ENCODE peak calls at places on chromosomes 16 and 17, in five cellular contexts. H is stimulated activated CD4-positive, alpha-beta T cell treated with anti-CD3 and anti-CD28 coated beads, Interleukin-1b, Interleukin-23, amount 100 ng/mL, for 4 hours; M is astrocyte of the cerebellum; N is heart left ventricle; B is MCF 10A. S is an unnamed sample.

GRCh38 chr17:79837888-79838540 is 1.2 kb downstream of the CBX4 start:
- DNase-seq in H (no peak), B (no peak), N (peak; percentile 66), M (no peak), S (peak; percentile 52)

GRCh38 chr17:43701318-43701743 is 39.6 kb upstream of the MEOX1 start:
- DNase-seq in H (no peak), B (peak; percentile 68), N (no peak), M (peak; percentile 79), S (peak; percentile 17)

GRCh38 chr16:9090101-9090959 is 1.1 kb upstream of the HAPSTR1 start:
- DNase-seq in M (no peak), H (no peak), N (peak; percentile 78), B (no peak), S (no peak)

GRCh38 chr17:45143767-45144198 is 4.5 kb upstream of the HEXIM1 start:
- DNase-seq in B (no peak), M (no peak), H (no peak), N (peak; percentile 93), S (no peak)

GRCh38 chr16:52553322-52553721 is 6.4 kb upstream of the TOX3 start:
- DNase-seq in M (no peak), H (no peak), N (no peak), B (no peak), S (no peak)

GRCh38 chr17:7969434-7969833 is 33.0 kb upstream of the GUCY2D start:
- DNase-seq in H (no peak), M (no peak), B (peak; percentile 38), N (no peak), S (no peak)

GRCh38 chr16:56514845-56515244 is 5.0 kb downstream of the BBS2 start:
- DNase-seq in B (no peak), M (no peak), N (no peak), H (no peak), S (peak; percentile 29)

GRCh38 chr17:17954079-17954478 is 18.1 kb downstream of the TOM1L2 start:
- DNase-seq in B (no peak), H (no peak), M (no peak), N (no peak), S (no peak)

GRCh38 chr17:29645516-29646051 is 22.9 kb upstream of the CORO6 start:
- DNase-seq in H (no peak), B (peak; percentile 63), M (peak; percentile 76), N (no peak), S (no peak)

GRCh38 chr17:2853722-2854580 is 57.7 kb downstream of the RAP1GAP2 start:
- DNase-seq in B (peak; percentile 28), M (no peak), H (no peak), N (no peak), S (no peak)

GRCh38 chr16:71807905-71808592 is 585 bp downstream of the AP1G1 start:
- DNase-seq in H (peak; percentile 50), B (peak; percentile 43), N (no peak), M (no peak), S (peak; percentile 31)

GRCh38 chr17:46894476-46895151 is 28.3 kb upstream of the GOSR2 start:
- DNase-seq in N (no peak), H (no peak), M (no peak), B (no peak), S (no peak)

GRCh38 chr16:68992521-68992920 is 112.9 kb upstream of the HAS3 start:
- DNase-seq in H (no peak), M (peak; percentile 32), N (no peak), B (peak; percentile 48), S (peak; percentile 68)